ENCODE peak calls at places on chromosomes 5 and 9, in ten cellular contexts. G is H9; I is HL-60; A is adipocyte; Y is ELF-1; P is stimulated activated CD4-positive, alpha-beta T cell treated with anti-CD3 and anti-CD28 coated beads, Interleukin-4, amount 100 ng/mL, for 48 hours; X is GM12892; K is activated CD4-positive, alpha-beta T cell treated with anti-CD3 and anti-CD28 coated beads, Interleukin-2, amount 50 U/mL, for 4 hours; C is iPS DF 19.7; V is hypothalamus. O is an unnamed sample.

GRCh38 chr9:129185991-129186390 is 7.9 kb upstream of the IER5L start:
- DNase-seq in P (no peak), I (no peak), A (no peak), Y (no peak), C (no peak), K (no peak), V (no peak), X (no peak), G (no peak), O (no peak)

GRCh38 chr5:164000819-164001218 is 495.4 kb downstream of the MAT2B start:
- DNase-seq in K (no peak), V (no peak), X (no peak), A (no peak), P (no peak), G (no peak), Y (no peak), I (no peak), C (no peak), O (no peak)

GRCh38 chr5:58455066-58455465 is 4.8 kb downstream of the PLK2 start:
- DNase-seq in A (no peak), G (no peak), X (no peak), V (no peak), Y (no peak), K (no peak), C (no peak), I (no peak), P (no peak), O (no peak)

GRCh38 chr5:136729901-136730355 is 364.6 kb upstream of the TRPC7 start:
- DNase-seq in G (no peak), K (no peak), V (no peak), P (no peak), I (no peak), C (no peak), A (peak; percentile 83), Y (no peak), X (no peak), O (no peak)

GRCh38 chr5:107104774-107105050 is 566.0 kb downstream of the EFNA5 start:
- DNase-seq in P (no peak), X (no peak), K (no peak), I (no peak), G (no peak), V (no peak), Y (no peak), A (no peak), C (peak; percentile 25), O (no peak)

GRCh38 chr5:173697931-173698579 is 81.6 kb upstream of the BOD1 start:
- DNase-seq in I (no peak), C (no peak), A (no peak), P (no peak), K (no peak), Y (no peak), G (no peak), X (no peak), V (no peak), O (no peak)

GRCh38 chr9:126297656-126298318 is 28.8 kb upstream of the MVB12B start:
- DNase-seq in A (no peak), G (no peak), K (no peak), X (no peak), Y (no peak), P (no peak), V (no peak), I (no peak), C (no peak), O (no peak)

GRCh38 chr5:76785493-76785892 is 33.3 kb upstream of the F2RL1 start:
- DNase-seq in A (peak; percentile 31), C (no peak), K (no peak), Y (peak; percentile 44), G (no peak), X (no peak), V (no peak), I (no peak), P (no peak), O (no peak)

GRCh38 chr5:172042183-172042582 is 35.7 kb upstream of the FBXW11 start:
- DNase-seq in V (no peak), G (no peak), K (no peak), P (no peak), I (no peak), Y (no peak), X (no peak), C (no peak), A (no peak), O (no peak)